ENCODE peak calls at places on chromosomes 16 and 17, in six cellular contexts. A is sigmoid colon; U is CD4-positive, alpha-beta T cell; C is breast epithelium; W is mammary epithelial cell; X is hepatocyte. E is an unnamed sample.

GRCh38 chr17:66632716-66633115 is 202.2 kb upstream of the CACNG5 start:
- DNase-seq in A (no peak), U (no peak), C (no peak), W (no peak), X (no peak), E (no peak)

GRCh38 chr17:80510132-80510531 is 33.7 kb upstream of the NPTX1 start:
- DNase-seq in A (no peak), U (no peak), C (no peak), W (no peak), X (no peak), E (no peak)

GRCh38 chr16:8032406-8032805 is 557.9 kb downstream of the TMEM114 start:
- DNase-seq in A (no peak), U (no peak), C (no peak), W (no peak), X (no peak), E (no peak)

GRCh38 chr16:78269251-78269650 is 169.8 kb downstream of the WWOX start:
- DNase-seq in A (no peak), U (no peak), C (no peak), W (no peak), X (no peak), E (no peak)

GRCh38 chr17:19382581-19383444 is 4.2 kb downstream of the MFAP4 start:
- DNase-seq in A (peak), U (no peak), C (no peak), W (no peak), X (no peak), E (no peak)

GRCh38 chr16:22077700-22078313 is 14.5 kb upstream of the VWA3A start:
- DNase-seq in A (no peak), U (peak), C (no peak), W (peak), X (peak), E (peak)

GRCh38 chr16:72455743-72456659 is 284.0 kb upstream of the PMFBP1 start:
- DNase-seq in A (no peak), U (no peak), C (no peak), W (peak), X (peak), E (no peak)

GRCh38 chr17:49843774-49844350 is 4.0 kb downstream of the TAC4 start:
- DNase-seq in A (peak), U (no peak), C (no peak), W (no peak), X (no peak), E (no peak)

GRCh38 chr16:11914759-11915643 is 755 bp downstream of the GSPT1 start:
- DNase-seq in A (peak), U (peak), C (no peak), W (peak), X (peak), E (peak)

GRCh38 chr16:67942200-67942509 is 1.8 kb downstream of the LCAT start:
- DNase-seq in A (no peak), U (no peak), C (no peak), W (no peak), X (peak), E (no peak)

GRCh38 chr17:43020789-43021738 is 1.1 kb downstream of the VAT1 start:
- DNase-seq in A (peak), U (peak), C (peak), W (peak), X (peak), E (peak)

GRCh38 chr16:68372806-68373205 is 62.0 kb downstream of the PRMT7 start:
- DNase-seq in A (no peak), U (no peak), C (no peak), W (no peak), X (no peak), E (no peak)

GRCh38 chr16:46732561-46732960 is 15.6 kb downstream of the MYLK3 start:
- DNase-seq in A (no peak), U (no peak), C (no peak), W (no peak), X (no peak), E (no peak)

GRCh38 chr17:28553000-28553505 is 629 bp upstream of the UNC119 start:
- DNase-seq in A (no peak), U (no peak), C (no peak), W (no peak), X (no peak), E (no peak)

GRCh38 chr17:58046230-58047094 is 36.8 kb upstream of the DYNLL2 start:
- DNase-seq in A (no peak), U (no peak), C (no peak), W (no peak), X (no peak), E (no peak)

GRCh38 chr17:82930043-82930923 is 90.5 kb upstream of the ZNF750 start:
- DNase-seq in A (peak), U (no peak), C (peak), W (no peak), X (no peak), E (peak)

GRCh38 chr17:77833769-77834168 is 124.7 kb upstream of the TNRC6C start:
- DNase-seq in A (peak), U (no peak), C (no peak), W (no peak), X (no peak), E (peak)

GRCh38 chr16:67672739-67673662 is 6.4 kb downstream of the C16orf86 start:
- DNase-seq in A (peak), U (peak), C (peak), W (peak), X (peak), E (no peak)

GRCh38 chr17:21208352-21208751 is 5.6 kb downstream of the TMEM11 start:
- DNase-seq in A (no peak), U (no peak), C (no peak), W (no peak), X (no peak), E (no peak)

GRCh38 chr16:86398622-86399021 is 111.7 kb upstream of the FOXF1 start:
- DNase-seq in A (no peak), U (no peak), C (no peak), W (no peak), X (no peak), E (no peak)

DNA sequence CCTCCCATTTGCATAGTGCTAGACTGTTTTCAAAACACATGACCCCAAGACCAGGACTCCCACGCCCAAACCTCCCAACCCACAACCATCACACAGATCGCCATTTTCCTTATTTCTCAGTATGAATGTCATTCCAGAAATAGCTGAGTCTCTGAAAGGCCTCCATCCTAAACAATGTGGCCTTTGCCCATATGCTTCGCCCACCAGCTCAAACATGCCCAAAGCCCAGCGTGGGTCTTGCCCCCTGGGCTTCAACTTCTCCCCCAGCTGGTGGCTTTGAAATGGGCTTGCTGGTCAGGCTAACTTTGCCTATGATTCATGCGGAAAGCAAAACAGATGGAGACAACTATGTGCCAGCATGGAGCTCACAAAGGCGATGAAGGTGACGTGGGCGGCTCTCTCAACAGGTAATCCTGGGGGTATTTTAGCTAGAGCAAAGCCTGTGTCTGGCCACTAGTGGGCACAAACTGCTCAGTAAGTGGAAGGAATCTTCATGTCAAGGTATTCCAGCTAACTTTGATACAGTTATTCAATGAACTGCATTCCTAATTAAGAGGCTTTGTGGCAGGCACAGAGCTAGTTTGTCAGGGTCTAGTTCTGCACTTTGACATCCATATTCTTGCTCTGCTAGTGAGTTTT is 17.1 kb downstream of the PMP22 start:
- DNase-seq in A (no peak), U (no peak), C (no peak), W (peak), X (no peak), E (no peak)
- TF ChIP-seq CTCF in A (no peak), U (no peak), C (no peak), W (peak), X (peak), E (no peak)

GRCh38 chr17:72968798-72969197 is 123.7 kb downstream of the SLC39A11 start:
- DNase-seq in A (no peak), U (no peak), C (no peak), W (no peak), X (no peak), E (no peak)
- H3K27ac ChIP-seq in A (no peak), U (no peak), C (no peak), W (no peak), X (no peak), E (no peak)

GRCh38 chr16:3266873-3267537 is 10.6 kb upstream of the MEFV start:
- DNase-seq in A (no peak), U (no peak), C (no peak), W (peak), X (peak), E (no peak)

GRCh38 chr16:3268294-3268693 is 11.9 kb upstream of the MEFV start:
- DNase-seq in A (no peak), U (no peak), C (no peak), W (no peak), X (no peak), E (no peak)

GRCh38 chr16:3259829-3260228 is 3.4 kb upstream of the MEFV start:
- DNase-seq in A (no peak), U (no peak), C (no peak), W (no peak), X (no peak), E (no peak)

GRCh38 chr16:3262517-3262916 is 6.1 kb upstream of the MEFV start:
- DNase-seq in A (no peak), U (no peak), C (no peak), W (no peak), X (no peak), E (no peak)

GRCh38 chr16:3264137-3265036 is 8.0 kb upstream of the MEFV start:
- DNase-seq in A (peak), U (peak), C (peak), W (peak), X (peak), E (peak)
- TF ChIP-seq CTCF in A (no peak), U (no peak), C (no peak), W (peak), X (peak), E (no peak)

GRCh38 chr17:48416971-48417370 is 13.0 kb downstream of the SKAP1 start:
- DNase-seq in A (no peak), U (no peak), C (no peak), W (no peak), X (no peak), E (no peak)

GRCh38 chr17:48406936-48407567 is 23.0 kb downstream of the SKAP1 start:
- DNase-seq in A (no peak), U (no peak), C (no peak), W (no peak), X (no peak), E (no peak)

GRCh38 chr17:48409607-48410006 is 20.4 kb downstream of the SKAP1 start:
- DNase-seq in A (no peak), U (no peak), C (no peak), W (no peak), X (no peak), E (no peak)

GRCh38 chr17:48413613-48414405 is 16.2 kb downstream of the SKAP1 start:
- DNase-seq in A (no peak), U (no peak), C (no peak), W (no peak), X (no peak), E (no peak)

DNA sequence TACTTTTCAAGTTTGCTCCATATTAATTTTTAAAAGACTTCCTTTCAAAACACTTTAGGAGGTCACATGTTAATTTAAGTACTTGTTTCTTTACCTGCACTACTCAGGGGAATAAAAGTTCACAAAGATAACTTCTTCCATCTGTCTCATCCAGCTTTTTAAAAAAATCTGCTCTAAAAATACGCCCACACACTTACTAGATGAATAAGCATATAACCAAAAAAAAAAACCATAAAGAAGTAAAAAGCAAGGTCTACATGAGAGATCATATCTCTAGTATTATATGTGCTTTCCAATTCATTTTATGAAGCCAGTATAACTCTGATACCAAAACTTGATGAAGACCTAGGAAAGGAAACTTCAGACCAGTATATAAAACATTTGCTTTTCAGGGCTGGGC is 17.2 kb downstream of the SKAP1 start:
- DNase-seq in A (no peak), U (no peak), C (no peak), W (peak), X (no peak), E (no peak)
- H3K27ac ChIP-seq in A (no peak), U (no peak), C (no peak), W (no peak), X (no peak), E (no peak)

GRCh38 chr17:75059369-75060345 is 12.6 kb downstream of the KCTD2 start:
- DNase-seq in A (peak), U (no peak), C (no peak), W (no peak), X (peak), E (no peak)
- TF ChIP-seq CTCF in A (peak), U (peak), C (peak), W (peak), X (peak), E (peak)

GRCh38 chr16:83447560-83447959 is 360.2 kb upstream of the HSBP1 start:
- DNase-seq in A (no peak), U (no peak), C (no peak), W (no peak), X (no peak), E (no peak)

GRCh38 chr16:83443972-83444371 is 363.8 kb upstream of the HSBP1 start:
- DNase-seq in A (no peak), U (no peak), C (no peak), W (no peak), X (no peak), E (no peak)

GRCh38 chr16:83453977-83454376 is 353.8 kb upstream of the HSBP1 start:
- DNase-seq in A (no peak), U (no peak), C (no peak), W (no peak), X (no peak), E (no peak)

GRCh38 chr16:83449861-83450260 is 357.9 kb upstream of the HSBP1 start:
- DNase-seq in A (no peak), U (no peak), C (no peak), W (no peak), X (no peak), E (no peak)
- H3K27ac ChIP-seq in A (no peak), U (no peak), C (no peak), W (no peak), X (no peak), E (no peak)

DNA sequence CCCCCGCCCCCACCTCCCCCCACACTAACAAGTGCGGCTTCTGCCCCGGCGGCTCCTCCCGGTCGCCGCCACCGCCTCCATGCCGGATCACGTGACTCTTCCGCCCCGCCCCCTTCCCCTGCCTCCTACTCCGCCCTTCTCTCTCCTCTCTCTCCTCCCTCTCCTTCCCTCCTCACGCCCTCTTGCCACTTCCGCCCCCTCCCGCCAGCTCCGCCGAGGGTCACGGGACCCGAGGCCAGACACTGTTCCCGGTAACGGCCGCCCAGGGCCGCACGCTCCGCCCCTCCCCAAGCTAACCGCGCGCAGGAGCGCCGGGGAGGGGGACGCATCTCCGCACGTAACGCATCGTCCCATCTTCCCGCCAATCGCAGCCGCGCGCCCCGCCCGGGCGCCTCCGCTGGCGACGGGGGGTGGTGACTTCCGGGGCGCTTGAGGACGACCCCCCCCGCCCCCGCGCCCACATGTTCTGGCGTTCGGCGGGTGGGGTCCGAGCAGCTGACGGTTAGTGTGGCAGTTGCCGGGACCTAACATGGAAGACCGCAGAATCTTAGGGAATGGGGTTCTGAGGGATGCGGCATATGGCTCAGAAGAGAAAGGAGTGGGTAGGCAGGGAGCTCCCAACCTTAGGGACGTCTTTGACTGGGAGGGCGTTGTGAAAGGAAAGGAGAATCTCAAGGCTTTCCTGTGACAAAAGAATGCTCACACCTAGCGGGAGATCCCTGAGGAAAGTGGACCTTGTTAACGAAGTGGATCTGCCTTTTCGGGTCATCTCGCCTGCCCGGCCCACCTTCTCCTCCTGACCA is at the start of gene USP32:
- DNase-seq in A (peak), U (peak), C (peak), W (peak), X (peak), E (peak)
- TF ChIP-seq CTCF in A (no peak), U (peak), C (peak), W (no peak), X (peak), E (peak)

GRCh38 chr16:79287424-79287917 is 313.1 kb downstream of the MAF start:
- DNase-seq in A (no peak), U (no peak), C (no peak), W (no peak), X (no peak), E (no peak)
- H3K27ac ChIP-seq in A (no peak), U (no peak), C (no peak), W (no peak), X (no peak), E (no peak)

GRCh38 chr17:7354262-7354781 is 634 bp upstream of the TMEM95 start:
- DNase-seq in A (no peak), U (no peak), C (no peak), W (peak), X (peak), E (no peak)

GRCh38 chr17:7356779-7357178 is 1.8 kb downstream of the TMEM95 start:
- DNase-seq in A (no peak), U (no peak), C (no peak), W (no peak), X (no peak), E (no peak)

GRCh38 chr17:7357381-7357780 is 2.4 kb downstream of the TMEM95 start:
- DNase-seq in A (no peak), U (no peak), C (no peak), W (no peak), X (no peak), E (no peak)

GRCh38 chr17:7355053-7355452 is at the start of gene TMEM95:
- DNase-seq in A (peak), U (no peak), C (no peak), W (peak), X (peak), E (no peak)

DNA sequence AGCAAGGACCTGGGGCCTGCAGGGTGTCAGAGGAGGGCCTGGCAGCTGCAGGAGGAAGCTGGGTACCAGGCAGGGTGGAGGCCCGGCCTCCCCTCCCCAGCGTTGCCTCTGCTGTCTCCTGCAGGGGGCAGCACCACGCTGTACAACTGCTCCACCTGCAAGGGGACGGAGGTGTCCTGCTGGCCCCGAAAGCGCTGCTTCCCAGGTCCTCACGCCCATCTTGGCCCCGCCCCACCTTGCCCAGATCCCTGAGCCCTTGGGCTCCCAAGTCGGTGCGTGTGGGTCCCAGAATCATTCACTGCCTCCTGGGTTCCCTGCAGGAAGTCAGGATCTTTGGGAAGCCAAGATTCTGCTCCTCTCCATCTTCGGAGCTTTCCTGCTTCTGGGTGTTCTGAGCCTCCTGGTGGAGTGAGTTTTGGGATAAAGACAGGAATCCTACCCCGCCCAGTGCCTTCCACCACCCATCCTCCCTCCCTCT is 1.2 kb downstream of the TMEM95 start:
- DNase-seq in A (peak), U (peak), C (peak), W (peak), X (peak), E (peak)
- TF ChIP-seq CTCF in A (peak), U (peak), C (peak), W (peak), X (peak), E (peak)

E was measured in ascending aorta.